ENCODE peak calls at places on chromosome 14, in seven cellular contexts. K is body of pancreas; I is foreskin keratinocyte; O is left cardiac atrium; H is effector memory CD8-positive, alpha-beta T cell; S is left lung; W is thoracic aorta. Q is an unnamed sample.
A peak's percentile ranks its signal among the peaks of the same experiment; 100 is the strongest.

GRCh38 chr14:97290977-97291376 is 493.8 kb downstream of the VRK1 start:
- ATAC-seq in O (no peak), H (no peak), S (no peak), K (no peak), W (no peak), I (no peak), Q (no peak)

GRCh38 chr14:105700622-105701288 is 174.4 kb downstream of the TMEM121 start:
- ATAC-seq in S (peak; percentile 39), H (no peak), W (no peak), I (no peak), O (no peak), K (no peak), Q (peak; percentile 21)

GRCh38 chr14:103905861-103906456 is 22.3 kb upstream of the TDRD9 start:
- ATAC-seq in I (no peak), S (no peak), O (no peak), K (no peak), W (no peak), H (no peak), Q (no peak)

GRCh38 chr14:52073251-52073650 is 4.4 kb upstream of the NID2 start:
- ATAC-seq in I (no peak), W (no peak), O (no peak), K (no peak), S (no peak), H (no peak), Q (no peak)

GRCh38 chr14:67513631-67514108 is 19.4 kb upstream of the PLEKHH1 start:
- ATAC-seq in K (peak; percentile 62), S (no peak), W (no peak), O (no peak), H (no peak), I (no peak), Q (no peak)

GRCh38 chr14:22512106-22512814 is 76.8 kb downstream of the DAD1 start:
- ATAC-seq in S (no peak), K (no peak), H (peak; percentile 45), O (no peak), I (no peak), W (no peak), Q (no peak)

GRCh38 chr14:46973295-46973694 is 321.7 kb upstream of the RPL10L start:
- ATAC-seq in K (no peak), W (no peak), H (no peak), O (no peak), S (no peak), I (no peak), Q (no peak)

GRCh38 chr14:74257988-74258704 is 18.9 kb downstream of the VSX2 start:
- ATAC-seq in W (no peak), I (no peak), O (peak; percentile 21), K (no peak), H (peak; percentile 19), S (peak; percentile 28), Q (no peak)

GRCh38 chr14:82740547-82740946 is 1206.9 kb upstream of the SEL1L start:
- ATAC-seq in H (no peak), O (no peak), K (no peak), I (no peak), S (peak; percentile 81), W (no peak), Q (no peak)

GRCh38 chr14:38931969-38932652 is 170.9 kb downstream of the SEC23A start:
- ATAC-seq in W (no peak), K (no peak), H (no peak), S (no peak), O (no peak), I (peak; percentile 41), Q (no peak)

GRCh38 chr14:23183076-23183475 is 384 bp downstream of the SLC7A8 start:
- ATAC-seq in H (peak; percentile 24), K (peak; percentile 38), S (peak; percentile 43), W (no peak), I (peak; percentile 21), O (no peak), Q (no peak)

GRCh38 chr14:31966896-31967668 is 110.0 kb upstream of the ARHGAP5 start:
- ATAC-seq in K (no peak), O (no peak), I (no peak), S (no peak), H (no peak), W (no peak), Q (peak; percentile 31)

GRCh38 chr14:37650356-37651037 is 55.1 kb downstream of the TTC6 start:
- ATAC-seq in I (no peak), W (no peak), S (no peak), H (no peak), K (no peak), O (no peak), Q (no peak)

GRCh38 chr14:53128303-53128702 is 24.8 kb downstream of the DDHD1 start:
- ATAC-seq in I (no peak), K (no peak), W (no peak), S (no peak), O (no peak), H (no peak), Q (no peak)

GRCh38 chr14:35607380-35607779 is 73.4 kb downstream of the INSM2 start:
- ATAC-seq in H (no peak), W (no peak), I (no peak), K (no peak), O (no peak), S (no peak), Q (peak; percentile 99)

GRCh38 chr14:97390031-97390729 is 593.0 kb downstream of the VRK1 start:
- ATAC-seq in S (peak; percentile 56), H (no peak), K (peak; percentile 33), O (peak; percentile 57), I (no peak), W (no peak), Q (no peak)

GRCh38 chr14:79418649-79419415 is 792.5 kb downstream of the DIO2 start:
- ATAC-seq in S (no peak), W (no peak), K (no peak), O (no peak), I (no peak), H (no peak), Q (no peak)

GRCh38 chr14:90573385-90574105 is 176.7 kb downstream of the CALM1 start:
- ATAC-seq in I (no peak), H (no peak), O (no peak), S (no peak), W (no peak), K (no peak), Q (no peak)

GRCh38 chr14:59529189-59529588 is 44.9 kb downstream of the JKAMP start:
- ATAC-seq in K (no peak), I (no peak), W (no peak), O (no peak), S (no peak), H (no peak), Q (no peak)

GRCh38 chr14:64932231-64932630 is 10.3 kb downstream of the GPX2 start:
- ATAC-seq in I (no peak), H (no peak), S (no peak), K (no peak), O (no peak), W (no peak), Q (no peak)

GRCh38 chr14:96497087-96497486 is 5.1 kb upstream of the PAPOLA start:
- ATAC-seq in W (no peak), I (peak; percentile 80), S (no peak), K (no peak), H (no peak), O (no peak), Q (no peak)

GRCh38 chr14:79896009-79896408 is 315.3 kb downstream of the DIO2 start:
- ATAC-seq in I (no peak), K (no peak), O (no peak), H (no peak), S (no peak), W (no peak), Q (no peak)